ENCODE peak calls at places on chromosomes 12 and 14, in six cellular contexts. P is SK-N-DZ, C is AG08396, Z is A172, A is Peyer's patch, M is GM03348. Q is an unnamed sample.

GRCh38 chr14:51454351-51454750 is 197.4 kb upstream of the FRMD6 start:
- DNase-seq in C (no peak), Z (no peak), P (no peak), M (no peak), A (no peak), Q (no peak)

GRCh38 chr12:52168019-52168717 is 23.6 kb downstream of the KRT80 start:
- DNase-seq in P (no peak), A (no peak), Z (peak; percentile 72), C (no peak), M (no peak), Q (no peak)

GRCh38 chr14:97298331-97298730 is 501.1 kb downstream of the VRK1 start:
- DNase-seq in M (no peak), C (no peak), Z (no peak), A (no peak), P (no peak), Q (no peak)

GRCh38 chr14:94702629-94703028 is 67.3 kb downstream of the GSC start:
- DNase-seq in A (no peak), Z (no peak), C (no peak), M (no peak), P (no peak), Q (no peak)

GRCh38 chr12:52798671-52799497 is 3.0 kb upstream of the KRT3 start:
- DNase-seq in M (peak; percentile 22), A (no peak), Z (peak; percentile 84), P (no peak), C (no peak), Q (no peak)

GRCh38 chr12:110940296-110940695 is 19.9 kb upstream of the MYL2 start:
- DNase-seq in M (no peak), C (no peak), A (no peak), P (no peak), Z (no peak), Q (no peak)

GRCh38 chr14:25803419-25804018 is 753.6 kb upstream of the STXBP6 start:
- DNase-seq in Z (no peak), P (no peak), A (no peak), M (no peak), C (no peak), Q (no peak)

GRCh38 chr12:92424338-92424737 is 278.5 kb upstream of the PLEKHG7 start:
- DNase-seq in P (no peak), A (no peak), Z (no peak), C (no peak), M (peak; percentile 12), Q (no peak)

GRCh38 chr12:32535260-32535999 is 136.1 kb downstream of the FGD4 start:
- DNase-seq in Z (peak; percentile 55), C (peak; percentile 70), A (peak; percentile 61), M (peak; percentile 59), P (peak; percentile 45), Q (peak; percentile 79)

GRCh38 chr14:100534528-100535286 is 52.5 kb downstream of the BEGAIN start:
- DNase-seq in M (no peak), C (no peak), Z (no peak), A (no peak), P (no peak), Q (no peak)

GRCh38 chr12:53344824-53345485 is 8.8 kb upstream of the SP7 start:
- DNase-seq in P (peak; percentile 74), A (peak; percentile 73), M (peak; percentile 92), Z (peak; percentile 55), C (peak; percentile 89), Q (peak; percentile 72)

GRCh38 chr12:39675263-39675662 is 55.7 kb upstream of the ABCD2 start:
- DNase-seq in P (no peak), C (no peak), M (no peak), A (no peak), Z (no peak), Q (no peak)

Q was measured in MM.1S.